ENCODE peak calls at places on chromosomes 13 and 19, in six cellular contexts. W is GM12878, B is IMR-90, Q is A549, R is K562, M is HepG2. X is an unnamed sample. For H3K9me3, the result is how much of the 10 kb centered on the place peaks cover.

GRCh38 chr19:58356236-58356970 is 3.1 kb upstream of the A1BG start:
- DNase-seq in W (no peak), B (peak), Q (no peak), R (no peak), M (no peak), X (no peak)

GRCh38 chr19:2986951-2987491 is 9.7 kb downstream of the TLE6 start:
- DNase-seq in W (no peak), B (no peak), Q (no peak), R (no peak), M (no peak), X (peak)

GRCh38 chr13:47112900-47113299 is 216.0 kb upstream of the HTR2A start:
- DNase-seq in W (no peak), B (no peak), Q (no peak), R (no peak), M (no peak), X (no peak)

GRCh38 chr13:27194895-27195764 is 23.5 kb upstream of the USP12 start:
- DNase-seq in W (no peak), B (peak), Q (peak), R (peak), M (no peak), X (no peak)

GRCh38 chr13:52651880-52652169 is 811 bp upstream of the SUGT1 start:
- DNase-seq in W (no peak), B (no peak), Q (no peak), R (peak), M (no peak), X (peak)

GRCh38 chr13:67278230-67278629 is 48.1 kb upstream of the PCDH9 start:
- DNase-seq in W (no peak), B (peak), Q (no peak), R (no peak), M (no peak), X (no peak)

GRCh38 chr19:6580313-6580712 is 10.6 kb downstream of the CD70 start:
- DNase-seq in W (no peak), B (peak), Q (peak), R (no peak), M (no peak), X (no peak)

GRCh38 chr13:80337011-80337688 is 3.8 kb downstream of the SPRY2 start:
- DNase-seq in W (no peak), B (no peak), Q (no peak), R (no peak), M (no peak), X (peak)

GRCh38 chr19:46386151-46386550 is 27.2 kb downstream of the CCDC8 start:
- DNase-seq in W (no peak), B (no peak), Q (no peak), R (no peak), M (no peak), X (no peak)

GRCh38 chr13:45396548-45397095 is 21.6 kb downstream of the SLC25A30 start:
- DNase-seq in W (no peak), B (peak), Q (no peak), R (no peak), M (no peak), X (no peak)

GRCh38 chr19:2887391-2887914 is 13.3 kb upstream of the ZNF57 start:
- DNase-seq in W (no peak), B (peak), Q (peak), R (peak), M (peak), X (peak)

GRCh38 chr13:61410669-61411297 is 4.9 kb downstream of the PCDH20 start:
- DNase-seq in W (no peak), B (peak), Q (peak), R (peak), M (peak), X (peak)

GRCh38 chr13:100128373-100128772 is 39.5 kb downstream of the PCCA start:
- DNase-seq in W (no peak), B (peak), Q (peak), R (peak), M (peak), X (no peak)

GRCh38 chr13:67197704-67198103 is 32.4 kb downstream of the PCDH9 start:
- DNase-seq in W (no peak), B (no peak), Q (no peak), R (no peak), M (no peak), X (no peak)

GRCh38 chr19:6260912-6261636 is 18.7 kb downstream of the MLLT1 start:
- DNase-seq in W (no peak), B (peak), Q (peak), R (peak), M (peak), X (peak)

GRCh38 chr13:30108913-30109237 is 198.5 kb downstream of the KATNAL1 start:
- DNase-seq in W (no peak), B (no peak), Q (no peak), R (no peak), M (peak), X (no peak)

GRCh38 chr19:35618857-35619256 is 6.3 kb downstream of the HAUS5 start:
- DNase-seq in W (no peak), B (no peak), Q (peak), R (no peak), M (no peak), X (peak)

GRCh38 chr13:105997436-105998232 is 537.8 kb downstream of the EFNB2 start:
- DNase-seq in W (no peak), B (no peak), Q (no peak), R (no peak), M (no peak), X (no peak)

GRCh38 chr13:111629933-111630332 is 309.5 kb downstream of the TEX29 start:
- DNase-seq in W (no peak), B (no peak), Q (no peak), R (no peak), M (no peak), X (no peak)

DNA sequence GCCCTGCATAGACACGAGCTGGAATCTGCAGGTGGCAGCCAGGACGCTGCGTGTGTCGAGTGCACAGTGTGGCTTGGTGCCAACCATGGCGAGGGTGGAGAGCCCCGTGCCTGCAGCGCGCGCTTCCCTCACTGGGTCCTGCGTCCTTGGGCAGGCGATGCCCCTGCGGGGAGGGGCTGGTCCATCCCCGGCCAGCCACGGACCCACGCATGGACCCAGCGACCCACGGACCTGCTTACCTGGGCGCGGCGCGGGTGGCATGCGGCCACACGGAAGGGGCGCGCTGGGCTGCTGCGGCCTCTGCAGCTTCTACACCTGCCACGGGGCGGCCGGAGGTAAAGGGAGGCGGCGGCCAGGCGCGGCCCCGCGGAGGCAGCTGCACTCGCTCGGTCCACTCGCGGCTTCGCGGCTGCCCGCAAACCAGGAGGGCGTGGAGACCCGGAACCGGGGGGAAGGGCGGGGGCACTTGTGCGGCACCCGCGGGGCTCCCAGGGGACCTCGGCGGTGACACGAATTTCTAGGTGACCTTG is 569 bp upstream of the MCF2L start:
- DNase-seq in W (no peak), B (no peak), Q (no peak), R (no peak), M (no peak), X (peak)
- TF ChIP-seq SMC3 in W (no peak), B (no peak), Q (no peak), R (no peak), M (no peak), X (no peak)

GRCh38 chr13:23616228-23616627 is 46.0 kb downstream of the TNFRSF19 start:
- DNase-seq in W (no peak), B (no peak), Q (no peak), R (no peak), M (no peak), X (no peak)

GRCh38 chr13:23610966-23611486 is 40.8 kb downstream of the TNFRSF19 start:
- DNase-seq in W (no peak), B (peak), Q (no peak), R (no peak), M (no peak), X (no peak)

GRCh38 chr13:23612182-23612581 is 42.0 kb downstream of the TNFRSF19 start:
- DNase-seq in W (no peak), B (no peak), Q (no peak), R (no peak), M (no peak), X (no peak)

GRCh38 chr13:23615677-23616076 is 45.5 kb downstream of the TNFRSF19 start:
- DNase-seq in W (no peak), B (no peak), Q (no peak), R (no peak), M (peak), X (no peak)

DNA sequence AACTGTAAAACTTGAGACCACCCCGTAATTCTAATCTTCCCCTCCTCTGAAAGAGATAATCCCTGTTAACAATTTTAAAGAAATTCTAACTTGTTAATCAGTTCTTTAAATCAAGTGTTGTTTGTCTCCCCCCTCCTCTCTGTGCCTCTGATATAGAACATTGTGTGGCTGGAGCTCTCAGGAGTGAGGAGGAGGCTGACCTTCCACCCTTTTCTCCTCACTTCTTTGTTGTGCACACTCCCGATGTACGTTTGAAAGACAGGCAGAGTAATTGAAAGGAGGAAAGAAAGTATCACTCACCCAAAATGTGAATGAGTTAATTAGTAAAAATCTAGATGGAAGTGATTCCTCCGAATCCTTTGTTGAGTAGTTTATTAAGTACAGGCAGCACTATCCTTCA is 43.8 kb downstream of the TNFRSF19 start:
- DNase-seq in W (no peak), B (no peak), Q (no peak), R (no peak), M (no peak), X (no peak)
- H3K9me3 ChIP-seq in W (under half), B (under half), Q (under half), R (under half), M (under half), X (under half)

DNA sequence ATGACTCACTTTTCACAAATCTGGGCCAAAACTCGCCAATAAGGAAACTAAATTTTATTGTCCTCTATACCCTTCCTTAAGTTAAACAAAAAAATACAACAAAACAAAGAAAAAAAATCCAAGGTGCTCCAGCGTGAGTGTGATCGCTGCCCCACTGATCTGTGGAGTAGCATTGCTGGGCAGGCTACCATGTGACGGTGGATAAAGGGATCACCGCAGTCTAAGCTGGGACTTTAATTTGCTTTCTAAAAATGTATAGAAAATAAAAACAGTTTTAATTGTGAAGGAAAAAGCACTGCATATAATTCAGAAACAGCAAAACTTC is 92.9 kb downstream of the FLT1 start:
- DNase-seq in W (no peak), B (no peak), Q (no peak), R (no peak), M (no peak), X (no peak)
- TF ChIP-seq SMC3 in W (no peak), B (no peak), Q (no peak), R (no peak), M (no peak), X (no peak)

GRCh38 chr19:9406798-9407352 is 28.5 kb downstream of the ZNF266 start:
- DNase-seq in W (no peak), B (peak), Q (peak), R (peak), M (no peak), X (peak)
- H3K9me3 ChIP-seq in W (under half), B (under half), Q (half or more), R (under half), M (half or more), X (under half)

X was measured in SK-N-SH.